ENCODE peak calls at places on chromosome 1, in five cellular contexts. A, V, Q, E and W are unnamed samples.

GRCh38 chr1:99613716-99614115 is 32.2 kb upstream of the PALMD start:
- DNase-seq in E (no peak), V (no peak), Q (no peak), A (no peak), W (no peak)

GRCh38 chr1:170494369-170494768 is 37.6 kb upstream of the GORAB start:
- DNase-seq in Q (no peak), V (no peak), A (no peak), E (no peak), W (no peak)

GRCh38 chr1:176382163-176382562 is 80.8 kb upstream of the PAPPA2 start:
- DNase-seq in E (no peak), V (no peak), A (no peak), Q (no peak), W (no peak)

GRCh38 chr1:10265936-10266335 is 55.6 kb downstream of the KIF1B start:
- DNase-seq in Q (no peak), A (no peak), V (no peak), E (no peak), W (no peak)

GRCh38 chr1:151710187-151710586 is 6.4 kb downstream of the CELF3 start:
- DNase-seq in A (no peak), V (no peak), E (peak; percentile 87), Q (no peak), W (peak; percentile 79)

GRCh38 chr1:206550446-206550845 is 43.1 kb downstream of the RASSF5 start:
- DNase-seq in Q (no peak), E (no peak), A (no peak), V (no peak), W (no peak)

GRCh38 chr1:98732985-98733781 is 71.7 kb downstream of the SNX7 start:
- DNase-seq in Q (no peak), V (no peak), E (no peak), A (no peak), W (no peak)

GRCh38 chr1:153192697-153193096 is 10.5 kb upstream of the LELP1 start:
- DNase-seq in E (peak; percentile 11), A (no peak), Q (no peak), V (no peak), W (peak; percentile 68)

GRCh38 chr1:67367370-67368345 is 60.0 kb downstream of the IL12RB2 start:
- DNase-seq in A (peak; percentile 16), Q (no peak), V (peak; percentile 33), E (no peak), W (no peak)

DNA sequence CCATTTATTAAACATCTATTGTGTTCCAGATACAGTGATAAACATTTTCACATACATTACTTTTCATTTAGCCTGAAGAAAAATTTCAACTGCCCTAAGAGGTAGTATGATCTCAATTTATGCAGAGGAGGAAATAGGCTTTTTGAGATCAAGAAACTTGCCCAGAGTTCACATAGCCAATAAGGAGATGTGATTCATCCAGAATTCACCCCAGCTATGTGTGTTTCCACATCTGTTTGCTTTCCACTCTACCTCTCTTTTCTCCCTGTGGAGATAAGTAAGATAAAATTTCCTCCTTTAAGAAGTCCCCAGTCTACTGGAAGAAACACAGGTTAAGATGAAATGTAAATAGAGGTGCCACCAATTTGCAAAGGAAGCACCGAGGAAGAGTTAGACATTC is 199.7 kb upstream of the C8B start:
- DNase-seq in A (no peak), Q (no peak), E (no peak), V (no peak), W (no peak)
- H3K4me3 ChIP-seq in A (no peak overlapping the region), Q (no peak overlapping the region), E (no peak overlapping the region), V (no peak overlapping the region), W (no peak overlapping the region)

GRCh38 chr1:61825398-61825797 is 83.1 kb downstream of the PATJ start:
- DNase-seq in Q (no peak), V (no peak), A (no peak), E (no peak), W (no peak)
- H3K36me3 ChIP-seq in Q (no peaks in the 10 kb centered on the region), V (peaks cover 27% of the 10 kb centered on the region), A (no peaks in the 10 kb centered on the region), E (no peaks in the 10 kb centered on the region), W (peaks cover 11% of the 10 kb centered on the region)

GRCh38 chr1:204578867-204579664 is 62.9 kb downstream of the MDM4 start:
- DNase-seq in E (no peak), V (peak; percentile 36), Q (no peak), A (peak; percentile 25), W (peak; percentile 78)
- H3K4me3 ChIP-seq in E (no peak overlapping the region), V (peak overlapping the region; percentile 57), Q (peak overlapping the region; percentile 37), A (peak overlapping the region; percentile 18), W (no peak overlapping the region)

GRCh38 chr1:112699425-112700144 is 7.3 kb downstream of the RHOC start:
- DNase-seq in V (no peak), E (no peak), A (no peak), Q (no peak), W (no peak)

GRCh38 chr1:112698366-112699310 is 8.3 kb downstream of the RHOC start:
- DNase-seq in A (peak; percentile 40), V (no peak), Q (peak; percentile 93), E (no peak), W (no peak)

GRCh38 chr1:112701227-112702066 is 5.5 kb downstream of the RHOC start:
- DNase-seq in E (no peak), V (no peak), A (peak; percentile 23), Q (no peak), W (no peak)

GRCh38 chr1:112702067-112702395 is 4.9 kb downstream of the RHOC start:
- DNase-seq in Q (no peak), A (no peak), V (no peak), E (no peak), W (no peak)

DNA sequence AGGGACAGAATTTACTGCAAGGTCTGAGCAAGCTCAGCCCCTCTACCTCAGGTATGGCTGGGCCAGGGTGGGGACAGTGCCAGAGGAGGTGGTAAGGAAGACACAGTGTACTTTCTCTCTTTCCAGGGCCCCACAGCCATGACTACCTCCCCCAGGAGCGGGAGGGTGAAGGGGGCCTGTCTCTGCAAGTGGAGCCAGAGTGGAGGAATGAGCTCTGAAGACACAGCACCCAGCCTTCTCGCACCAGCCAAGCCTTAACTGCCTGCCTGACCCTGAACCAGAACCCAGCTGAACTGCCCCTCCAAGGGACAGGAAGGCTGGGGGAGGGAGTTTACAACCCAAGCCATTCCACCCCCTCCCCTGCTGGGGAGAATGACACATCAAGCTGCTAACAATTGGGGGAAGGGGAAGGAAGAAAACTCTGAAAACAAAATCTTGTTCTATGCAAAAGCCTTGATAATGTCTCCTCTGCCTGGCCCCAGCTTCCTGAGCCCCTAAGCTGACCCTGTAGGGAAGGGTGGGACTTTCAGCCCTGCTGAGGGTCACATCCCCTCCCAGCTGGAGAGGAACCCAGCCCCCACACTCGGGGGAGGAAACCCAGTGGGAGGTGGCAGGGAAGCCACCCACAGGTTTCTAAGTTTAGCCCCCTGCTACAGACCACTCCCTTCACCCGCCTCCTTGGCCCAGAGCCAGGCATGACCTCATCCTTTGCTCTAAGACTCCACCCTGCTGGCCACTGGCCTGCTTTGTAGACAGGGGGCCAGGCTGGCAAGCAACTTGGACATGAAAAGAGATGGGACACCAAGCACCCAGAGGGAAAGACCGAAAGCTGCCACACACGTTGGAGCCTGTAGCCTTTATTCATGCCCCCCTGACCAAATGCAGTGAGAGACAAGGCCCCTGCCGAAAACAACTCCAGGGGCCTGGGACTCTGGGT is 6.4 kb downstream of the RHOC start:
- DNase-seq in V (peak; percentile 99), Q (peak; percentile 94), E (no peak), A (peak; percentile 98), W (peak; percentile 86)
- H3K36me3 ChIP-seq in V (peaks cover 57% of the 10 kb centered on the region), Q (no peaks in the 10 kb centered on the region), E (peaks cover 86% of the 10 kb centered on the region), A (no peaks in the 10 kb centered on the region), W (peaks cover 11% of the 10 kb centered on the region)

GRCh38 chr1:88985033-88985432 is 7.4 kb downstream of the KYAT3 start:
- DNase-seq in Q (no peak), E (no peak), A (no peak), V (no peak), W (no peak)

GRCh38 chr1:88985692-88986091 is 6.7 kb downstream of the KYAT3 start:
- DNase-seq in A (no peak), E (no peak), V (no peak), Q (no peak), W (no peak)

GRCh38 chr1:88982055-88982454 is 10.4 kb downstream of the KYAT3 start:
- DNase-seq in A (no peak), Q (no peak), V (no peak), E (no peak), W (no peak)

GRCh38 chr1:88984553-88984945 is 7.9 kb downstream of the KYAT3 start:
- DNase-seq in A (no peak), Q (no peak), E (no peak), V (no peak), W (no peak)

DNA sequence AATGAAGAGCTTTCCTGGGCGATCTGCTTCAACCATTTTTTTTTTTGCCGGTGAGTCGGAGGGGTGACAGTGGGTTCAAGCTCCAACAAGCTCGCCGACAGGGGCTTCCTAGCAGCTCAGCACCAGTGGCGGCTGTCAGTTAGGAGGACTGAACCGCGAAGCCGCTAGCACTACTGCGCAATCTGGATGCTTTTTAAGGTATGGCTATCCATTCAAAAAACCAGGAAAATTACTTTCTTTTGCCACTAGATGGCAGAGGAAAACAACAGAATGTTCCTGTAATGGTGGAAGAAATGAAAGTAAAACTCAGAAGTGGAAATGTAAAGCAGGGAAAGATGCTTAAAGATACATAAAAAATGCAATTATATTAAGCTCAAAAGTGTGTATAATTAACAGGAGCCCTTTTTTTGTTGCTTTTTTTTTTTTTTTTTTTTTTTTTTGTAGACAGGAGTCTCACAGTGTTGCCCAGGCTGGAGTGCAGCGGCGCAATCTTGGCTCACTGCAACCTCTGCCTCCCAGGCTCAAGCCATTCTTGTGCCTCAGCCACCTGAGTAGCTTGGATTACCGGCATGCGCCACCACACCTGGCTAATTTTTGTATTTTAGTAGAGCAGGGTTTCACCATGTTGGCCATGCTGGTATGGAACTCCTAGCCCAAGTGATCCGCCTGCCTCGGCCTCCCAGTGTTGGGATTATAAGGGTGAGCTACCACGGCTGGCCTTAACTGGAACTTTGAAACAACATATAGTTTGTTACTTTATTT is 8.5 kb downstream of the KYAT3 start:
- DNase-seq in V (no peak), A (no peak), E (peak; percentile 15), Q (no peak), W (peak; percentile 38)
- H3K4me3 ChIP-seq in V (peak overlapping the region; percentile 49), A (peak overlapping the region; percentile 10), E (no peak overlapping the region), Q (no peak overlapping the region), W (no peak overlapping the region)

GRCh38 chr1:224304767-224305166 is 25.2 kb downstream of the NVL start:
- DNase-seq in A (no peak), Q (no peak), E (no peak), V (no peak), W (no peak)

GRCh38 chr1:224298344-224299330 is 31.3 kb downstream of the NVL start:
- DNase-seq in E (no peak), A (no peak), Q (no peak), V (no peak), W (no peak)

GRCh38 chr1:224300346-224300745 is 29.6 kb downstream of the NVL start:
- DNase-seq in V (no peak), Q (no peak), A (no peak), E (no peak), W (no peak)

GRCh38 chr1:224301391-224301790 is 28.6 kb downstream of the NVL start:
- DNase-seq in V (no peak), A (no peak), E (no peak), Q (no peak), W (no peak)

GRCh38 chr1:224302947-224303346 is 27.0 kb downstream of the NVL start:
- DNase-seq in E (no peak), V (no peak), A (no peak), Q (no peak), W (no peak)
- H3K36me3 ChIP-seq in E (peaks cover 98% of the 10 kb centered on the region), V (peaks cover 100% of the 10 kb centered on the region), A (no peaks in the 10 kb centered on the region), Q (no peaks in the 10 kb centered on the region), W (peaks cover 22% of the 10 kb centered on the region)